ENCODE peak calls at places on chromosomes 7 and 10, in five cellular contexts. L is substantia nigra, R is iris pigment epithelial cell, C is fibroblast of mammary gland, G is neural crest cell. Q is an unnamed sample.

GRCh38 chr10:101576229-101576863 is 11.7 kb downstream of the POLL start:
- DNase-seq in L (no peak), G (no peak), C (peak), R (peak), Q (no peak)

GRCh38 chr7:138785587-138786437 is 12.0 kb upstream of the TMEM213 start:
- DNase-seq in R (peak), G (no peak), C (no peak), L (no peak), Q (no peak)

GRCh38 chr10:103470755-103471653 is 8.0 kb downstream of the CALHM3 start:
- DNase-seq in G (no peak), R (no peak), L (no peak), C (peak), Q (peak)

GRCh38 chr10:112229901-112230300 is 46.3 kb upstream of the GPAM start:
- DNase-seq in R (no peak), G (no peak), L (no peak), C (no peak), Q (no peak)

GRCh38 chr10:44205072-44205471 is 179.8 kb downstream of the CXCL12 start:
- DNase-seq in C (peak), L (no peak), R (no peak), G (no peak), Q (peak)

GRCh38 chr10:47406870-47407648 is 23.0 kb upstream of the ZNF488 start:
- DNase-seq in C (peak), G (no peak), R (peak), L (no peak), Q (no peak)

GRCh38 chr10:77513783-77514331 is 123.8 kb downstream of the KCNMA1 start:
- DNase-seq in G (no peak), R (peak), L (peak), C (peak), Q (peak)

GRCh38 chr10:131576341-131577177 is 265.0 kb upstream of the TCERG1L start:
- DNase-seq in C (no peak), R (no peak), G (no peak), L (no peak), Q (no peak)

GRCh38 chr10:23521735-23522134 is 82.9 kb downstream of the OTUD1 start:
- DNase-seq in L (no peak), C (no peak), G (no peak), R (no peak), Q (no peak)

GRCh38 chr10:31319602-31320178 is 674 bp downstream of the ZEB1 start:
- DNase-seq in R (no peak), G (no peak), L (no peak), C (no peak), Q (peak)

GRCh38 chr10:29026065-29026797 is 262.6 kb upstream of the LYZL1 start:
- DNase-seq in C (no peak), G (no peak), L (no peak), R (no peak), Q (peak)

GRCh38 chr7:50920031-50920635 is 137.4 kb upstream of the GRB10 start:
- DNase-seq in R (no peak), L (no peak), C (no peak), G (no peak), Q (no peak)

GRCh38 chr10:84097787-84098353 is 41.4 kb upstream of the GHITM start:
- DNase-seq in C (peak), R (peak), L (no peak), G (no peak), Q (peak)

GRCh38 chr7:101386558-101387199 is 24.0 kb downstream of the COL26A1 start:
- DNase-seq in G (peak), C (peak), R (no peak), L (no peak), Q (peak)

GRCh38 chr7:158684329-158684728 is 20.3 kb downstream of the NCAPG2 start:
- DNase-seq in C (no peak), G (no peak), L (no peak), R (peak), Q (no peak)

GRCh38 chr7:123846217-123846891 is 1.4 kb downstream of the HYAL4 start:
- DNase-seq in G (no peak), L (no peak), C (no peak), R (peak), Q (no peak)

GRCh38 chr7:157676001-157676400 is 339.2 kb downstream of the DNAJB6 start:
- DNase-seq in G (no peak), C (no peak), R (no peak), L (no peak), Q (peak)

GRCh38 chr10:95273393-95274312 is 17.1 kb downstream of the PDLIM1 start:
- DNase-seq in C (peak), L (no peak), R (peak), G (no peak), Q (no peak)